ENCODE peak calls at places on chromosomes 4 and X, in four cellular contexts. I is cardiac muscle cell, A is colonic mucosa, P is right lobe of liver. C is an unnamed sample.
A peak's percentile ranks its signal among the peaks of the same experiment; 100 is the strongest.

GRCh38 chrX:140299411-140299810 is 205.5 kb downstream of the SOX3 start:
- DNase-seq in I (no peak), P (no peak), A (no peak), C (no peak)

GRCh38 chr4:8317474-8317873 is 47.9 kb downstream of the HTRA3 start:
- DNase-seq in A (no peak), I (no peak), P (no peak), C (no peak)

GRCh38 chr4:20017439-20017838 is 234.3 kb upstream of the SLIT2 start:
- DNase-seq in P (no peak), A (no peak), I (no peak), C (no peak)

GRCh38 chr4:2786794-2787229 is 6.1 kb upstream of the SH3BP2 start:
- DNase-seq in P (no peak), A (no peak), I (no peak), C (no peak)

GRCh38 chr4:100246697-100247096 is 56.4 kb upstream of the DDIT4L start:
- DNase-seq in I (no peak), A (no peak), P (no peak), C (no peak)

GRCh38 chr4:40507977-40508376 is 121.7 kb downstream of the RBM47 start:
- DNase-seq in A (peak; percentile 76), P (no peak), I (no peak), C (no peak)

GRCh38 chrX:136694491-136695087 is 46.6 kb downstream of the CD40LG start:
- DNase-seq in A (no peak), I (peak; percentile 55), P (no peak), C (no peak)

GRCh38 chr4:72797486-72797885 is 228.5 kb upstream of the ADAMTS3 start:
- DNase-seq in I (no peak), A (no peak), P (no peak), C (no peak)

GRCh38 chr4:56817840-56818491 is 3.5 kb downstream of the SPINK2 start:
- DNase-seq in I (no peak), P (no peak), A (no peak), C (no peak)

GRCh38 chr4:99803702-99804101 is 12.9 kb upstream of the DAPP1 start:
- DNase-seq in A (no peak), I (no peak), P (no peak), C (no peak)

GRCh38 chrX:46574337-46574940 is 874 bp downstream of the CHST7 start:
- DNase-seq in I (no peak), A (no peak), P (peak; percentile 69), C (peak; percentile 69)

GRCh38 chrX:45003080-45003479 is 130.1 kb downstream of the KDM6A start:
- DNase-seq in I (no peak), P (no peak), A (no peak), C (no peak)

GRCh38 chr4:81828991-81829390 is 357.3 kb upstream of the RASGEF1B start:
- DNase-seq in A (no peak), P (peak; percentile 84), I (no peak), C (no peak)

GRCh38 chr4:79201976-79202375 is 123.9 kb downstream of the NAA11 start:
- DNase-seq in P (no peak), I (no peak), A (no peak), C (no peak)

GRCh38 chr4:89152972-89153371 is 41.6 kb downstream of the TIGD2 start:
- DNase-seq in A (no peak), I (peak; percentile 33), P (no peak), C (no peak)

GRCh38 chr4:159012381-159012780 is 90.5 kb upstream of the RAPGEF2 start:
- DNase-seq in A (no peak), P (no peak), I (no peak), C (no peak)

GRCh38 chrX:119240356-119240755 is 4.3 kb downstream of the PGRMC1 start:
- DNase-seq in I (no peak), A (no peak), P (no peak), C (no peak)

GRCh38 chrX:150211988-150212387 is 151.1 kb upstream of the MAMLD1 start:
- DNase-seq in I (no peak), A (no peak), P (no peak), C (no peak)

GRCh38 chr4:54226399-54227260 is 2.5 kb upstream of the PDGFRA start:
- DNase-seq in I (peak; percentile 52), A (peak; percentile 45), P (peak; percentile 56), C (peak; percentile 76)

GRCh38 chrX:25124391-25124790 is 108.6 kb upstream of the ARX start:
- DNase-seq in I (no peak), A (no peak), P (no peak), C (no peak)

GRCh38 chr4:7973545-7973981 is 33.9 kb upstream of the AFAP1 start:
- DNase-seq in A (no peak), I (no peak), P (no peak), C (no peak)

GRCh38 chr4:25676221-25676620 is 20.6 kb downstream of the SLC34A2 start:
- DNase-seq in I (no peak), A (no peak), P (no peak), C (no peak)

GRCh38 chr4:17468638-17469221 is 43.2 kb downstream of the QDPR start:
- DNase-seq in I (peak; percentile 68), A (no peak), P (no peak), C (no peak)

GRCh38 chr4:184856277-184856609 is 30.5 kb upstream of the ACSL1 start:
- DNase-seq in I (no peak), A (no peak), P (no peak), C (no peak)

GRCh38 chr4:152719291-152719690 is 39.5 kb upstream of the TMEM154 start:
- DNase-seq in I (no peak), A (no peak), P (no peak), C (no peak)
- TF ChIP-seq CTCF in I (no peak), A (no peak), P (no peak), C (no peak)

GRCh38 chrX:153576239-153576870 is 22.6 kb downstream of the CCNQ start:
- DNase-seq in I (no peak), A (no peak), P (no peak), C (no peak)

GRCh38 chrX:153580700-153581386 is 18.1 kb downstream of the CCNQ start:
- DNase-seq in I (peak; percentile 20), P (no peak), A (no peak), C (no peak)

GRCh38 chrX:153573999-153574398 is 24.9 kb downstream of the CCNQ start:
- DNase-seq in P (no peak), I (no peak), A (no peak), C (no peak)

GRCh38 chrX:153578200-153578835 is 20.6 kb downstream of the CCNQ start:
- DNase-seq in A (no peak), I (no peak), P (no peak), C (no peak)

DNA sequence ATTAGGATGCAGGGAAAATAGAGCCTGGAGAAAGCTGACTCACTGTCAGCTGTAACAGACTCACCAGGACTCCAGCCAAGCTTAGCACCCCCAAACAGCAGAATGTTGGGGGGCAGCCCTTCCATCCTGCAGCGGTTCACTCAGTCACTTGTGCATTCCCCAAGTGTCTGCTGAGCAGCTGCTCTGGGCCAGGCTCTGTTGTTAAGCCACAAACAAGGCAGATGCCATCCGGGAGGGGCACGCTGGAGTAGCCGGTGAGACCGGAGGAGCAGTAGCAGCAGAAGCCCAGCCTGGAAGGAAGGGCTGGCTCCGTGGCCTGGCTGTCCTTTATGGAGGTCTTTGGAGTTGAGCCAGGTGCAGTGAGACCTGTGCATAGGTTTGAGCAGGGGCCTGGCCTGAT is 22.0 kb downstream of the CCNQ start:
- DNase-seq in A (no peak), I (no peak), P (no peak), C (no peak)
- TF ChIP-seq CTCF in A (no peak), I (no peak), P (no peak), C (no peak)

GRCh38 chrX:135295944-135296305 is 13.4 kb upstream of the ETDC start:
- DNase-seq in A (no peak), I (no peak), P (no peak), C (no peak)

GRCh38 chrX:135295238-135295943 is 13.9 kb upstream of the ETDC start:
- DNase-seq in P (peak; percentile 65), A (peak; percentile 22), I (peak; percentile 55), C (no peak)
- TF ChIP-seq CTCF in P (no peak), A (no peak), I (peak; percentile 43), C (peak; percentile 57)

GRCh38 chrX:114615765-114616164 is 31.9 kb downstream of the HTR2C start:
- DNase-seq in I (no peak), P (no peak), A (no peak), C (no peak)

DNA sequence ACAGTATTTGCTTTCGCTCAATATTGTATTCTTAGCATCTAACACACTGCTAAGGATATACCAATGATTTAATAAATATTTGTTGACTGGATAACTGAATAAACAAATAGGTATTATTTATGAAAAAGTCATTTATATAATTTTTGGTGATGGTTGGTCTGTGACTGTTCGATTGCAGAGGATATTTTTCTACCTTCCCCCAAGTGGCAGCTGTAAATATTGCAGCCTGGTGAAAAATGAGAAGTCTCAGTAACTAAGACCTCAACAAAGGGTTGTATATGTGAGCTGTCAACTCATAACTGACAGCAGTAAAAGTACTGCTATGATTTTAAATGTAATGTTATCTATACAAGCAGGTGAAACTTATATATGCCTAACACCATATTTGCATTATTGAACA is 36.0 kb downstream of the HTR2C start:
- DNase-seq in A (no peak), I (peak; percentile 35), P (no peak), C (no peak)
- TF ChIP-seq CTCF in A (peak; percentile 36), I (peak; percentile 48), P (peak; percentile 36), C (peak; percentile 76)

DNA sequence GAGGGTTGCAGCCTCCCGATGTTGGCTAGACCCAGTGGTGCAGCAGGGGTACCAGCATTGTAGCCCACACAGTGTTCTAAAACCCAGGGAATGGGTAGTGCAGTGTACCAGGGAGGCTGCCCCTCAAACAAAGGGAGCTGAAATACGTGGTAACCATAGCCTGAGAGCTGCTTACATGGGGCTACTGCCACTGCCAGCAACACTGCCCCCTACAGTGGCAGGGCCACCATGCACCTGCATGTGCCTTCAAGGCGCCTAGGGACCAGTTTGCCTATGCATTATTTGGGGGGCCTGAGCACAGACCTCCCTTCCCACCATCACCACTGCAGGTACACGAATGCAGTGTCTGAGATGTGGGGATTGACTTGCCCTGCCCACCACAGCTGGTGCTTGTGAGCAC is 21.0 kb upstream of the BMP15 start:
- DNase-seq in P (no peak), A (no peak), I (no peak), C (no peak)
- TF ChIP-seq CTCF in P (no peak), A (no peak), I (no peak), C (no peak)

GRCh38 chrX:109886122-109886761 is 116.7 kb upstream of the TMEM164 start:
- DNase-seq in P (no peak), A (peak; percentile 26), I (peak; percentile 67), C (no peak)
- TF ChIP-seq CTCF in P (peak; percentile 68), A (peak; percentile 62), I (peak; percentile 70), C (peak; percentile 92)